ENCODE peak calls at places on chromosomes 1 and 21, in four cellular contexts. C is pancreas, U is MM.1S, S is BJ. G is an unnamed sample.

GRCh38 chr1:41643422-41643821 is 158.9 kb upstream of the EDN2 start:
- DNase-seq in C (no peak), U (no peak), S (no peak), G (no peak)

GRCh38 chr21:30234050-30234449 is 18.2 kb upstream of the CLDN8 start:
- DNase-seq in C (no peak), U (no peak), S (no peak), G (no peak)

GRCh38 chr1:8004113-8004802 is 21.9 kb downstream of the ERRFI1 start:
- DNase-seq in C (peak; percentile 60), U (no peak), S (no peak), G (no peak)

GRCh38 chr1:160544647-160545046 is 21.6 kb upstream of the SLAMF6 start:
- DNase-seq in C (no peak), U (peak; percentile 38), S (no peak), G (peak; percentile 71)

GRCh38 chr1:210200090-210200736 is 32.4 kb upstream of the SERTAD4 start:
- DNase-seq in C (no peak), U (no peak), S (no peak), G (no peak)

GRCh38 chr1:7767176-7767575 is 3.9 kb upstream of the VAMP3 start:
- DNase-seq in C (no peak), U (no peak), S (no peak), G (no peak)

GRCh38 chr1:225700164-225700740 is 47.3 kb upstream of the ENAH start:
- DNase-seq in C (no peak), U (no peak), S (peak; percentile 96), G (no peak)

GRCh38 chr1:55214903-55215193 is 316 bp downstream of the USP24 start:
- DNase-seq in C (peak; percentile 51), U (no peak), S (no peak), G (no peak)

GRCh38 chr1:119647734-119648619 is at the start of gene ZNF697:
- DNase-seq in C (peak; percentile 99), U (peak; percentile 53), S (peak; percentile 90), G (no peak)

GRCh38 chr1:219432191-219432606 is 180.7 kb downstream of the ZC3H11B start:
- DNase-seq in C (no peak), U (no peak), S (no peak), G (no peak)

GRCh38 chr1:109790735-109791494 is 27.2 kb upstream of the EPS8L3 start:
- DNase-seq in C (no peak), U (no peak), S (no peak), G (peak; percentile 85)

GRCh38 chr1:119008483-119009299 is 20.5 kb upstream of the TBX15 start:
- DNase-seq in C (no peak), U (peak; percentile 28), S (no peak), G (peak; percentile 47)

GRCh38 chr1:100038401-100039306 is 68.9 kb downstream of the SLC35A3 start:
- DNase-seq in C (peak; percentile 62), U (peak; percentile 55), S (no peak), G (peak; percentile 58)

GRCh38 chr1:104852151-104852550 is 1102.5 kb downstream of the AMY1C start:
- DNase-seq in C (no peak), U (no peak), S (no peak), G (no peak)

GRCh38 chr1:165228676-165229075 is 127.8 kb downstream of the LMX1A start:
- DNase-seq in C (no peak), U (peak; percentile 36), S (no peak), G (no peak)

GRCh38 chr1:154847891-154848290 is 22.2 kb downstream of the KCNN3 start:
- DNase-seq in C (peak; percentile 56), U (no peak), S (no peak), G (no peak)

GRCh38 chr1:111795401-111795800 is 39.7 kb downstream of the DDX20 start:
- DNase-seq in C (no peak), U (no peak), S (no peak), G (no peak)

GRCh38 chr21:31425158-31425557 is 81.1 kb upstream of the TIAM1 start:
- DNase-seq in C (no peak), U (no peak), S (no peak), G (no peak)

GRCh38 chr1:104592926-104593325 is 843.2 kb downstream of the AMY1C start:
- DNase-seq in C (no peak), U (no peak), S (no peak), G (no peak)

GRCh38 chr1:8023995-8024313 is 2.2 kb downstream of the ERRFI1 start:
- DNase-seq in C (no peak), U (no peak), S (no peak), G (no peak)

GRCh38 chr1:54499097-54500029 is 48.7 kb upstream of the ACOT11 start:
- DNase-seq in C (peak; percentile 39), U (peak; percentile 38), S (no peak), G (peak; percentile 73)

GRCh38 chr1:202173993-202174392 is 13.6 kb upstream of the PTPN7 start:
- DNase-seq in C (no peak), U (no peak), S (no peak), G (no peak)

DNA sequence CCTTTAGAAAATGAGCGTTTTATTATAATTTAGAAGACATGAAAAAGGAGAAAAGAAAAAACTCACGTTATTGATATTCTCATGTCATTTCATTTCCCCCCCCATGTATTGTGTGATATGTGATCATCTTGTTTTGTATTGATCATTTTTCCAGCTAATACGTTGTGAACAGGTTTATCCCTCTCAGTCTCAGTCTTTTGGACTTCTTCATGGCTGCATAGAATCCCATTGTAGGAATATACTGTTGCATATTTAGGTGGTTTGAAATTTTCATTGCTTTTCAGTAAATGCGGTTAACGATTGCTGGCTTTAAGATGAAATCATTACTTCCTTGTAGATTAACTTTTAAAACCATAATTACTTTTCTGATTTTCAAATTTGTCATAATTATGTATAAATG is 1.6 kb downstream of the SON start:
- DNase-seq in C (no peak), U (no peak), S (no peak), G (no peak)
- H3K4me3 ChIP-seq in C (peak overlapping the region; percentile 68), U (peak overlapping the region; percentile 83), S (peak overlapping the region; percentile 70), G (peak overlapping the region; percentile 97)

DNA sequence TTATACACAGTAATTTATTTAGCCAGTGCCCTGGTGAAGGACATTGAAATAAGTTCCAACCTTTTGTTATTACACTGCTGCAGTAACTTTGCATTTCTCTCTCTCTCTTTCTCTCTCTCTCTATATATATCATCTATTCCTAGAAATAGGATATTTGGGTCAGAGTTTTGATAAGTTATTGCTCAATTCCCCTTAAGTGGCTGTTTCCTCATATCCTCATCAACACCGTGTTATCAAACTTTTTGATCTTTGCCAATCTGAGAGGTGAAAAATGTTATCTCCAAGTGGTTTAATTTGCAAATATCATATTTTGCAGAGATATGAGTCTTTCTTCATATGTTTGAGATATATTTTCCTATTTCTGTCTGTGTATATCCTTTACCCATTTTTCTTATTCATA is 1.6 kb upstream of the SRSF4 start:
- DNase-seq in C (no peak), U (no peak), S (no peak), G (no peak)
- H3K4me3 ChIP-seq in C (no peak overlapping the region), U (no peak overlapping the region), S (no peak overlapping the region), G (no peak overlapping the region)

DNA sequence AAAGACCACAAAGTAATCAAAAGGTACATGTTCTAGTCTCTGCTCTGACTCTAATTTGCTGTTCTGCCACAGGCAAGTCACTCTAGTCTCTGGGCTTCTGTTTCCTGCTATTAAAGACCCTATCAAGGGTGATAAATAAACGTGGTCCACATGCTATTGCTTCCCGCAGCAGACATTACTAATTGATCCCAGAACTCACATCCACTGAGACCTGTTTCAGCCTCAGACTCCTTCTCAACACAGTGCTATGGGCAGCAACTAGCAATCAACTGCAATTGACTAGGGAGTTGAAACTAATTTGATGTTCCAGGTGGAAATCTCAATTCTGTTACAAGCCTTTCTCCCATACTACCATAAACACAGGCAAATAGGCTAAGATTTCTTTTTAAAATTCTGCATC is 150.5 kb downstream of the KAZN start:
- DNase-seq in C (no peak), U (no peak), S (no peak), G (no peak)
- H3K4me3 ChIP-seq in C (no peak overlapping the region), U (no peak overlapping the region), S (no peak overlapping the region), G (no peak overlapping the region)

DNA sequence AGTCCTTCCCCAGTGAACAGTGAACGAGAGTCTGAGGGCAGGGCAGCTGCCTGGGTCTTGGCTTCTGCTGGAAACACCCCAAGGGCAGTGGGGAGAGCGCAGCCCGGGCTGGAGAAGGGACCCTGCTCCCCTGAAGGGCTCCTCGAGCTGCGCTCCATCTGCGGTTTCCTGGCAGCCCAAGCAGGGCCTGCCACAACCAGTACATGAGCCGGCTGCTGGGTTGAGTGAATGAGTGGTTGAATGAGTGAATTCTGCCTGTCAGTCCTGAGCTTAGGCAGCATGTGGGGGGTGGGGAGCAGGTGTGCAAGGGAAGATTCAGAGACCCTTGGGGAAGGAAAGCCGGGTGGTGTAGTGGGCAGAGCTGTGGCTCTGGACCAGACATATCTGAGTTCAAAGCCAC is 3.6 kb downstream of the OPRD1 start:
- DNase-seq in C (no peak), U (peak; percentile 18), S (no peak), G (peak; percentile 51)
- H3K4me3 ChIP-seq in C (no peak overlapping the region), U (no peak overlapping the region), S (no peak overlapping the region), G (no peak overlapping the region)

DNA sequence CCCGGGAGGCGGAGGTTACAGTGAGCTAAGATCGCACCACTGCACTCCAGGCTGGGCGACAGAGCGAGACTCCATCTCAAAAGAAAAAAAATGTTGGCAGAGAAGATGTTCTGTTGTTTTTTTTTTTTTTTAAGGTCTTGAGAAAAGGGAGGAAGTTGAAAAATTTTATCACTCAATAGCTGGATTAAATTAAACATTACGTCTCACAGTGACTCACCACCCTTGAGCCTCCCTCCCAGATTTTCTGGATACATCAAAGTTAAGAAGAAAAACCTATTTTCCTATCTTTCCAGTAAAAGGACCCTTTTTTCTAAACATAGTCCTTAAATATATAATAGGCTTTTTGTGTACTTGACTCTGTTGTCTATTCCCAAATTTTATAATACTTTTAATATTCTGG is 35.5 kb downstream of the IFNAR1 start:
- DNase-seq in C (no peak), U (no peak), S (no peak), G (no peak)
- H3K4me3 ChIP-seq in C (no peak overlapping the region), U (no peak overlapping the region), S (no peak overlapping the region), G (no peak overlapping the region)

GRCh38 chr21:35048183-35048601 is 910 bp downstream of the RUNX1 start:
- DNase-seq in C (no peak), U (peak; percentile 66), S (no peak), G (no peak)
- H3K4me3 ChIP-seq in C (no peak overlapping the region), U (peak overlapping the region; percentile 45), S (peak overlapping the region; percentile 40), G (peak overlapping the region; percentile 69)

GRCh38 chr1:38476784-38477175 is 382.8 kb downstream of the RRAGC start:
- DNase-seq in C (no peak), U (no peak), S (no peak), G (no peak)

GRCh38 chr1:38476111-38476783 is 383.3 kb downstream of the RRAGC start:
- DNase-seq in C (no peak), U (peak; percentile 21), S (no peak), G (no peak)

GRCh38 chr1:38477811-38478210 is 381.8 kb downstream of the RRAGC start:
- DNase-seq in C (no peak), U (no peak), S (no peak), G (no peak)

GRCh38 chr1:38474738-38475623 is 384.6 kb downstream of the RRAGC start:
- DNase-seq in C (no peak), U (peak; percentile 93), S (no peak), G (no peak)

DNA sequence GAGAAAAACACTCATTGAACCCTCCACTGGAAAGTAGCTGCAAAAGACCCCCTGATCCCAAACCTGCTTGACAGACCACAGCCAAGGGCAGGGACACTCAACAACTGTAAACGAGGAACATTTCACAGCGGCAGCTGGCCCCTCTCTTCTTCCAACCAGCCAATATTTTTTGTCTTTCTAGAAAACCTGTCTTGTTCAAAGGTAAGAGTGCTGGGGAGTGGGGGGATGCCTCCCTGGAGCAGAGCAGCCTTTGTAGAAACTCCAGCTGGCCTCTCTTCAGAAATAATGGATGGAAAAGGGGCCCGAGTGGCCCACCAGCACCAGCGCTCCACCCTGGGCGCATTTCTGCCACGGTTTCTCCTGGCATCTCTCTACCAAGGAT is 384.0 kb downstream of the RRAGC start:
- DNase-seq in C (no peak), U (no peak), S (no peak), G (no peak)
- H3K4me3 ChIP-seq in C (no peak overlapping the region), U (peak overlapping the region; percentile 64), S (no peak overlapping the region), G (no peak overlapping the region)